ENCODE peak calls at places on chromosomes 3 and 15, in eight cellular contexts. One of them, this sample, is unnamed.

GRCh38 chr3:88057650-88058321 is 1.0 kb downstream of the CGGBP1 start:
- DNase-seq in HCT116: no peak
- DNase-seq in SK-N-SH: no peak
- DNase-seq in GM23338: no peak
- DNase-seq in HL-60: no peak
- DNase-seq in A549: no peak
- DNase-seq in K562: no peak
- DNase-seq in GM12878: no peak
- DNase-seq in this sample: no peak

GRCh38 chr3:176349706-176350105 is 847.6 kb downstream of the TBL1XR1 start:
- DNase-seq in HCT116: no peak
- DNase-seq in SK-N-SH: no peak
- DNase-seq in GM23338: no peak
- DNase-seq in HL-60: no peak
- DNase-seq in A549: no peak
- DNase-seq in K562: no peak
- DNase-seq in GM12878: no peak
- DNase-seq in this sample: no peak

GRCh38 chr3:50205719-50206276 is 727 bp downstream of the SLC38A3 start:
- DNase-seq in HCT116: peak
- DNase-seq in SK-N-SH: peak
- DNase-seq in GM23338: peak
- DNase-seq in HL-60: peak
- DNase-seq in A549: no peak
- DNase-seq in K562: peak
- DNase-seq in GM12878: no peak
- DNase-seq in this sample: no peak

GRCh38 chr15:59170295-59170881 is 36.3 kb upstream of the LDHAL6B start:
- DNase-seq in HCT116: no peak
- DNase-seq in SK-N-SH: peak
- DNase-seq in GM23338: peak
- DNase-seq in HL-60: no peak
- DNase-seq in A549: peak
- DNase-seq in K562: no peak
- DNase-seq in GM12878: no peak
- DNase-seq in this sample: no peak

GRCh38 chr3:129121016-129121791 is 400 bp downstream of the RAB43 start:
- DNase-seq in HCT116: no peak
- DNase-seq in SK-N-SH: peak
- DNase-seq in GM23338: peak
- DNase-seq in HL-60: peak
- DNase-seq in A549: no peak
- DNase-seq in K562: no peak
- DNase-seq in GM12878: no peak
- DNase-seq in this sample: no peak

GRCh38 chr3:53027254-53027844 is 18.5 kb downstream of the SFMBT1 start:
- DNase-seq in HCT116: no peak
- DNase-seq in SK-N-SH: peak
- DNase-seq in GM23338: no peak
- DNase-seq in HL-60: no peak
- DNase-seq in A549: no peak
- DNase-seq in K562: no peak
- DNase-seq in GM12878: no peak
- DNase-seq in this sample: no peak

GRCh38 chr3:69890094-69890493 is 109.4 kb upstream of the SAMMSON start:
- DNase-seq in HCT116: no peak
- DNase-seq in SK-N-SH: no peak
- DNase-seq in GM23338: no peak
- DNase-seq in HL-60: no peak
- DNase-seq in A549: no peak
- DNase-seq in K562: no peak
- DNase-seq in GM12878: no peak
- DNase-seq in this sample: no peak

GRCh38 chr3:43505351-43505750 is 116.5 kb downstream of the ANO10 start:
- DNase-seq in HCT116: no peak
- DNase-seq in SK-N-SH: no peak
- DNase-seq in GM23338: no peak
- DNase-seq in HL-60: no peak
- DNase-seq in A549: no peak
- DNase-seq in K562: no peak
- DNase-seq in GM12878: no peak
- DNase-seq in this sample: no peak

GRCh38 chr3:99818818-99819217 is 1.2 kb downstream of the CMSS1 start:
- DNase-seq in HCT116: no peak
- DNase-seq in SK-N-SH: no peak
- DNase-seq in GM23338: no peak
- DNase-seq in HL-60: no peak
- DNase-seq in A549: no peak
- DNase-seq in K562: no peak
- DNase-seq in GM12878: no peak
- DNase-seq in this sample: no peak

GRCh38 chr3:54843352-54843751 is 84.5 kb downstream of the LRTM1 start:
- DNase-seq in HCT116: no peak
- DNase-seq in SK-N-SH: no peak
- DNase-seq in GM23338: no peak
- DNase-seq in HL-60: no peak
- DNase-seq in A549: no peak
- DNase-seq in K562: no peak
- DNase-seq in GM12878: no peak
- DNase-seq in this sample: no peak

GRCh38 chr3:52088445-52089367 is 32.3 kb upstream of the DUSP7 start:
- DNase-seq in HCT116: no peak
- DNase-seq in SK-N-SH: peak
- DNase-seq in GM23338: no peak
- DNase-seq in HL-60: peak
- DNase-seq in A549: no peak
- DNase-seq in K562: peak
- DNase-seq in GM12878: no peak
- DNase-seq in this sample: no peak

GRCh38 chr15:72861511-72861910 is 78.0 kb upstream of the ADPGK start:
- DNase-seq in HCT116: no peak
- DNase-seq in SK-N-SH: no peak
- DNase-seq in GM23338: no peak
- DNase-seq in HL-60: no peak
- DNase-seq in A549: no peak
- DNase-seq in K562: no peak
- DNase-seq in GM12878: no peak
- DNase-seq in this sample: no peak

GRCh38 chr15:92654662-92655061 is 913 bp downstream of the FAM174B start:
- DNase-seq in HCT116: no peak
- DNase-seq in SK-N-SH: no peak
- DNase-seq in GM23338: no peak
- DNase-seq in HL-60: no peak
- DNase-seq in A549: no peak
- DNase-seq in K562: no peak
- DNase-seq in GM12878: no peak
- DNase-seq in this sample: no peak

GRCh38 chr3:172039352-172040077 is at the start of gene FNDC3B:
- DNase-seq in HCT116: peak
- DNase-seq in SK-N-SH: peak
- DNase-seq in GM23338: peak
- DNase-seq in HL-60: peak
- DNase-seq in A549: peak
- DNase-seq in K562: peak
- DNase-seq in GM12878: peak
- DNase-seq in this sample: peak

GRCh38 chr15:53739651-53740050 is 19.8 kb downstream of the WDR72 start:
- DNase-seq in HCT116: no peak
- DNase-seq in SK-N-SH: no peak
- DNase-seq in GM23338: no peak
- DNase-seq in HL-60: no peak
- DNase-seq in A549: no peak
- DNase-seq in K562: no peak
- DNase-seq in GM12878: no peak
- DNase-seq in this sample: no peak

GRCh38 chr15:39030291-39031070 is 465.9 kb upstream of the RASGRP1 start:
- DNase-seq in HCT116: no peak
- DNase-seq in SK-N-SH: no peak
- DNase-seq in GM23338: no peak
- DNase-seq in HL-60: no peak
- DNase-seq in A549: no peak
- DNase-seq in K562: no peak
- DNase-seq in GM12878: no peak
- DNase-seq in this sample: no peak
- H3K27ac ChIP-seq in HCT116: no peak
- H3K27ac ChIP-seq in SK-N-SH: peak
- H3K27ac ChIP-seq in GM23338: no peak
- H3K27ac ChIP-seq in HL-60: no peak
- H3K27ac ChIP-seq in A549: no peak
- H3K27ac ChIP-seq in K562: no peak
- H3K27ac ChIP-seq in GM12878: no peak
- H3K27ac ChIP-seq in this sample: no peak

DNA sequence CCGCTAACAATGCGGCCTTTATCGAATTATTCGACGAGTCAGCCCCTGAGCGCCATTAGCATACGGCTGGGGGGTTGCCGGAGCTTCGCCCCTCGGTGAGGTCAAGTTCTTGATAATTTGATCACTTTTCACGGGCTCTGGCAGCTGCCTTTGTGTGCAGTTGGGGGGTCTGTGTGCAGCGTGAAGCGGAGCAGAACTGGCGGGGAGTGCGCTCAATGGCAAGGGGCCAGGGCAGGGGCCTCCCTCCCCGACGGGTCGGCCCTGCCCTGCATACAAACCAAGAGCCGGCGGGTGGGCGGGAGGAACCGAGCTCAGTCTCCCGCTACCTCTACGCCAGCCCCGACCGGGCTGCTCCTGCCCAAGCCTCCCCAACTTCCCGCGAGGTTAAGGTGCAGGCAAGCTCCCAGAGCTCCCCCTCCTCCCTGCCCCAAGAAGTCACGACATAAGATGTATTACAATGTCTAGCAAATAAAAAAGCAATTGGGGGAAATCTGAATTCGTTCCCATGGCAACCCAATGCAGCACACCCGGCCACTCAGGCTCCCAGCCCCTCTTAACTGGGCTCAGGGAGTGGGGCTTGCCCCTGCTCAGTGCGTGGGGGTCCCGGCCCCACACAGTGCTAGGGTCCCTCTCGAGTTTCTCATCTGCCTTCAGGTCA is 34.1 kb upstream of the POLG start:
- DNase-seq in HCT116: no peak
- DNase-seq in SK-N-SH: peak
- DNase-seq in GM23338: peak
- DNase-seq in HL-60: no peak
- DNase-seq in A549: no peak
- DNase-seq in K562: no peak
- DNase-seq in GM12878: no peak
- DNase-seq in this sample: no peak
- H3K4me3 ChIP-seq in HCT116: no peak
- H3K4me3 ChIP-seq in SK-N-SH: no peak
- H3K4me3 ChIP-seq in GM23338: peak
- H3K4me3 ChIP-seq in HL-60: no peak
- H3K4me3 ChIP-seq in A549: no peak
- H3K4me3 ChIP-seq in K562: no peak
- H3K4me3 ChIP-seq in GM12878: no peak
- H3K4me3 ChIP-seq in this sample: no peak

DNA sequence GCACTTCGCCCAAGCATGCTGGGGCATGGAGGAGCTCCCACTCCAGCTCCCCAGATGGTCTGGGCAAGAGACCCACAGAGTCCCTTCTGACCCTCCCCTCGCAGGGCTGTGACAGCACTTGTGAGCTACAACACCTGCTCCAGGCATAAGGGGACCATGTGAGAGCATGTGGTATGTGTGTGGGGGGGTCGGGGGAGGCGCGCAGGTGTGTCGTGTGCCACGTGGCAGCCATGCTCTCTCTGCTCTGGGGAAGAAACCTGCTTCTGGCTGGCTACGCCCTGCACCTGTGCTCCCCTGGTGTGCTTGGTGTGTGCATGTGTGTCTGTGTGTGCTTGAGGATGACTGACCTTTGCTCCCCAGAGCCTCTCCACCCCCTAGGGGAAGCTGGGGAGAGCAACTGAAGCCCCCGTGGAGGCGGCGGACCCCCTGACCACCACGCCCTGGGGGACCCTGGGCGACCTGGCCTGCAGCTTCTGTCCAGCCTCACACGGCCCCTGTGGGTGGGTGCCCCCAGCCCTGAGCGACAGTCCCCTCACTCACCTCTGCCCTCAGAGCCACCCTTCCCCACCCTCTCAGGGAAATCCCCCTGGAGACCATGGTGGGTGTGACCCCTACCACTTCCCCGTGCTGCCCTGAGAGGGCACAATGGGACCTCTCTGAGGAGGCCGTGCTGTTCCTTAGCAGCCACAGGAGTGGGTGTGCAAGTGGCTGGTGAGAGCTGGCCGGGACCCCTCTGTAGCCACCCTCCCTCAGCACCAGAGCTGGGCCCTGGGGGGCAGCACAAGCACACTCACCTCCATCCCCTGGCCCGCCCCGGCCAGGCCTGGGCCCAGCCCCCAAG is 16.6 kb upstream of the SEC13 start:
- DNase-seq in HCT116: no peak
- DNase-seq in SK-N-SH: no peak
- DNase-seq in GM23338: no peak
- DNase-seq in HL-60: no peak
- DNase-seq in A549: no peak
- DNase-seq in K562: no peak
- DNase-seq in GM12878: no peak
- DNase-seq in this sample: no peak
- TF ChIP-seq REST in HCT116: no peak
- TF ChIP-seq REST in SK-N-SH: no peak
- TF ChIP-seq REST in GM23338: no peak
- TF ChIP-seq REST in HL-60: no peak
- TF ChIP-seq REST in A549: no peak
- TF ChIP-seq REST in K562: no peak
- TF ChIP-seq REST in GM12878: no peak
- TF ChIP-seq REST in this sample: no peak

DNA sequence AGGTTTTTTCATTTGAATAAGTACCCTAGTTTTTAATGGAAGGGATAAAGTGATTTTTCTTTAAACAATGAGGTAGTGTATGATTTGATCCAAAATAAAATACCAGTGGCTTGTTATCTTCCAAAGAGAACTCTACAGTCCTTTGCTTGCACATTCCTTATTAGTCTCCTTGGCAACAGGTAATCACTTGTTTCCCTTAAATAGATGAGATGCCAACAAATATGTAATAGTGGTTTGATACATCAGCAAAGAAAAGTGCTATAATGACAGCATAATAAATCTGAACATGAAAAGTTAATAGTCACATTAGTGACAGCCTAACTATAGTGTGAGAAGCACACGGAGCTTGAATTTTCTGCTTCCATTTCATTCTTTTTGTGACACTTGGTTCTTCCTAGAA is 360.2 kb downstream of the ZNF385D start:
- DNase-seq in HCT116: no peak
- DNase-seq in SK-N-SH: no peak
- DNase-seq in GM23338: peak
- DNase-seq in HL-60: no peak
- DNase-seq in A549: no peak
- DNase-seq in K562: no peak
- DNase-seq in GM12878: no peak
- DNase-seq in this sample: no peak
- H3K27ac ChIP-seq in HCT116: no peak
- H3K27ac ChIP-seq in SK-N-SH: no peak
- H3K27ac ChIP-seq in GM23338: no peak
- H3K27ac ChIP-seq in HL-60: no peak
- H3K27ac ChIP-seq in A549: no peak
- H3K27ac ChIP-seq in K562: no peak
- H3K27ac ChIP-seq in GM12878: no peak
- H3K27ac ChIP-seq in this sample: no peak